ENCODE peak calls at places on chromosome 22, in five cellular contexts. J, T, D, Q and K are unnamed samples.

GRCh38 chr22:38841211-38841610 is 2.6 kb downstream of the NPTXR start:
- DNase-seq in J (no peak), D (no peak), T (no peak), Q (no peak), K (no peak)

GRCh38 chr22:49372530-49373288 is 455.0 kb downstream of the BRD1 start:
- DNase-seq in J (peak; percentile 55), D (no peak), Q (peak; percentile 91), T (no peak), K (peak; percentile 46)

GRCh38 chr22:17121235-17122195 is at the start of gene TMEM121B:
- DNase-seq in Q (peak; percentile 97), D (peak; percentile 54), J (no peak), T (peak; percentile 55), K (peak; percentile 67)

GRCh38 chr22:37726240-37726887 is 29.5 kb downstream of the TRIOBP start:
- DNase-seq in Q (no peak), J (no peak), T (peak; percentile 56), D (no peak), K (no peak)

GRCh38 chr22:47318041-47318737 is 555.7 kb downstream of the TBC1D22A start:
- DNase-seq in D (no peak), Q (no peak), T (no peak), J (no peak), K (no peak)

GRCh38 chr22:47195676-47196492 is 433.4 kb downstream of the TBC1D22A start:
- DNase-seq in J (peak; percentile 47), Q (no peak), T (peak; percentile 47), D (no peak), K (peak; percentile 49)

GRCh38 chr22:47295226-47295901 is 532.9 kb downstream of the TBC1D22A start:
- DNase-seq in Q (peak; percentile 13), D (no peak), T (no peak), J (no peak), K (peak; percentile 54)

GRCh38 chr22:24146791-24147353 is 34.4 kb upstream of the SUSD2 start:
- DNase-seq in D (no peak), T (peak; percentile 93), Q (peak; percentile 68), J (peak; percentile 84), K (no peak)

GRCh38 chr22:37632174-37633081 is 7.0 kb upstream of the SH3BP1 start:
- DNase-seq in D (no peak), J (no peak), Q (no peak), T (no peak), K (no peak)

GRCh38 chr22:29145321-29146072 is 60.2 kb upstream of the EMID1 start:
- DNase-seq in T (no peak), J (no peak), Q (no peak), D (no peak), K (no peak)
- H3K36me3 ChIP-seq in T (no peaks in the 10 kb centered on the region), J (peaks cover 13% of the 10 kb centered on the region), Q (no peaks in the 10 kb centered on the region), D (peaks cover 75% of the 10 kb centered on the region), K (peaks cover 31% of the 10 kb centered on the region)

DNA sequence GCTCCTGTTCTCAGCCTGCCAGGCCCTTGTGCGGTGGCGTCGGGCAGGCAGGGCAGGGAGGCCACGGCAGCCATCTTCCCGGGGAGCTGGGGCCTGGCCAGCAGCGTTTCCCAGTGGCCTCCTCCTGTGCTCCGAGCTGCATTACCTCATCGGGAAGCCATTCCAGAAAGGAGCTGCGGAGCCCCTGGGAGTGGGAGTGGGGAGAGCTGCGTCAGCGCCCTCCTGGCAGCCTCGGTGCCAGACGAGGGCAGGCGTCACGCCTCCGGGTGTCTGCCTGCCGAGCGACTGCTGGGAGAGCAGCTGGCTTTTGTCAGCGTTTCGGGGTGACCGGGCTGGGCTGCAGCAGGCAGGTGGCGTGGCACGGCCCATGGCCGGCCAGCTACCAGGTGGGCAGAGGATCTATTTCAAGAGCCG is 30.9 kb upstream of the WNT7B start:
- DNase-seq in T (peak; percentile 90), Q (no peak), D (no peak), J (peak; percentile 96), K (peak; percentile 94)
- H3K27ac ChIP-seq in T (peak overlapping the region; percentile 96), Q (no peak overlapping the region), D (no peak overlapping the region), J (peak overlapping the region; percentile 86), K (peak overlapping the region; percentile 89)

GRCh38 chr22:28940441-28940840 is 57.1 kb downstream of the ZNRF3 start:
- DNase-seq in D (no peak), T (no peak), Q (no peak), J (no peak), K (no peak)

GRCh38 chr22:28942333-28942732 is 59.0 kb downstream of the ZNRF3 start:
- DNase-seq in Q (no peak), T (no peak), J (no peak), D (no peak), K (no peak)

GRCh38 chr22:28939932-28940331 is 56.6 kb downstream of the ZNRF3 start:
- DNase-seq in T (no peak), J (no peak), D (no peak), Q (no peak), K (no peak)

GRCh38 chr22:28942801-28943500 is 59.6 kb downstream of the ZNRF3 start:
- DNase-seq in T (no peak), Q (no peak), J (no peak), D (no peak), K (no peak)

GRCh38 chr22:28943501-28943879 is 60.1 kb downstream of the ZNRF3 start:
- DNase-seq in D (no peak), T (no peak), Q (no peak), J (no peak), K (no peak)
- H3K4me3 ChIP-seq in D (no peak overlapping the region), T (no peak overlapping the region), Q (no peak overlapping the region), J (no peak overlapping the region), K (no peak overlapping the region)

GRCh38 chr22:36376265-36376664 is 11.5 kb downstream of the MYH9 start:
- DNase-seq in Q (no peak), T (no peak), D (no peak), J (no peak), K (no peak)

GRCh38 chr22:36375071-36375980 is 12.4 kb downstream of the MYH9 start:
- DNase-seq in T (no peak), D (no peak), J (peak; percentile 81), Q (peak; percentile 41), K (no peak)

GRCh38 chr22:36373258-36373579 is 14.5 kb downstream of the MYH9 start:
- DNase-seq in T (no peak), Q (peak; percentile 63), J (peak; percentile 80), D (no peak), K (no peak)

GRCh38 chr22:36377022-36377631 is 10.6 kb downstream of the MYH9 start:
- DNase-seq in T (no peak), Q (no peak), J (no peak), D (peak; percentile 30), K (no peak)

GRCh38 chr22:36374603-36375024 is 13.2 kb downstream of the MYH9 start:
- DNase-seq in D (no peak), Q (peak; percentile 55), T (no peak), J (peak; percentile 69), K (no peak)
- H3K36me3 ChIP-seq in D (peaks cover 26% of the 10 kb centered on the region), Q (peaks cover 58% of the 10 kb centered on the region), T (peaks cover 18% of the 10 kb centered on the region), J (no peaks in the 10 kb centered on the region), K (peaks cover 29% of the 10 kb centered on the region)

GRCh38 chr22:40410731-40411505 is 40.5 kb downstream of the SGSM3 start:
- DNase-seq in J (peak; percentile 57), T (no peak), D (no peak), Q (no peak), K (no peak)
- H3K27ac ChIP-seq in J (no peak overlapping the region), T (no peak overlapping the region), D (no peak overlapping the region), Q (no peak overlapping the region), K (no peak overlapping the region)

GRCh38 chr22:31343235-31344191 is 2.6 kb downstream of the PATZ1 start:
- DNase-seq in Q (peak; percentile 87), T (peak; percentile 22), D (no peak), J (peak; percentile 77), K (no peak)

GRCh38 chr22:31342389-31343125 is 3.6 kb downstream of the PATZ1 start:
- DNase-seq in D (no peak), Q (no peak), T (no peak), J (no peak), K (no peak)

GRCh38 chr22:31345331-31346254 is 553 bp downstream of the PATZ1 start:
- DNase-seq in Q (peak; percentile 93), J (peak; percentile 88), D (peak; percentile 88), T (peak; percentile 82), K (peak; percentile 83)

GRCh38 chr22:31346255-31346732 is at the start of gene PATZ1:
- DNase-seq in J (peak; percentile 85), Q (peak; percentile 90), T (peak; percentile 88), D (peak; percentile 93), K (no peak)

GRCh38 chr22:31344369-31345330 is 1.5 kb downstream of the PATZ1 start:
- DNase-seq in D (peak; percentile 54), J (peak; percentile 71), T (peak; percentile 63), Q (no peak), K (peak; percentile 77)
- H3K4me3 ChIP-seq in D (peak overlapping the region; percentile 88), J (peak overlapping the region; percentile 75), T (peak overlapping the region; percentile 65), Q (peak overlapping the region; percentile 91), K (peak overlapping the region; percentile 61)

GRCh38 chr22:31446208-31446607 is 43.4 kb downstream of the EIF4ENIF1 start:
- DNase-seq in J (no peak), Q (no peak), T (no peak), D (no peak), K (no peak)

GRCh38 chr22:31446767-31447166 is 42.9 kb downstream of the EIF4ENIF1 start:
- DNase-seq in D (no peak), J (no peak), T (no peak), Q (no peak), K (no peak)

GRCh38 chr22:31448382-31448781 is 41.3 kb downstream of the EIF4ENIF1 start:
- DNase-seq in Q (no peak), T (no peak), J (no peak), D (no peak), K (no peak)

GRCh38 chr22:31445642-31446041 is 44.0 kb downstream of the EIF4ENIF1 start:
- DNase-seq in D (no peak), T (no peak), J (no peak), Q (no peak), K (no peak)

GRCh38 chr22:31447337-31447736 is 42.3 kb downstream of the EIF4ENIF1 start:
- DNase-seq in Q (no peak), T (no peak), J (no peak), D (no peak), K (no peak)
- H3K36me3 ChIP-seq in Q (peaks cover 78% of the 10 kb centered on the region), T (peaks cover 7% of the 10 kb centered on the region), J (peaks cover 60% of the 10 kb centered on the region), D (peaks cover 78% of the 10 kb centered on the region), K (peaks cover 36% of the 10 kb centered on the region)